ENCODE peak calls at places on chromosomes 1 and 21, in seven cellular contexts. X, D, L, Z, M, O and B are unnamed samples.

GRCh38 chr1:202192770-202193613 is 607 bp upstream of the LGR6 start:
- DNase-seq in O (no peak), X (peak), Z (peak), M (peak), L (peak), D (peak), B (peak)

GRCh38 chr1:151512801-151513625 is 1.8 kb downstream of the CGN start:
- DNase-seq in L (no peak), O (no peak), X (no peak), M (no peak), D (no peak), Z (no peak), B (no peak)

GRCh38 chr1:194117582-194117981 is 931.2 kb upstream of the B3GALT2 start:
- DNase-seq in X (no peak), O (no peak), Z (peak), L (no peak), D (peak), M (no peak), B (no peak)

GRCh38 chr1:85857991-85858390 is 149.8 kb upstream of the ZNHIT6 start:
- DNase-seq in D (no peak), M (peak), X (no peak), Z (no peak), O (no peak), L (no peak), B (no peak)

GRCh38 chr1:53634571-53634979 is 104.4 kb downstream of the GLIS1 start:
- DNase-seq in O (no peak), L (no peak), M (no peak), Z (no peak), D (no peak), X (no peak), B (no peak)

GRCh38 chr1:11285883-11286734 is 13.1 kb downstream of the UBIAD1 start:
- DNase-seq in Z (no peak), D (no peak), X (no peak), M (peak), L (no peak), O (no peak), B (no peak)

GRCh38 chr1:14975119-14975518 is 178.4 kb upstream of the TMEM51 start:
- DNase-seq in Z (no peak), M (no peak), D (no peak), O (no peak), L (no peak), X (no peak), B (no peak)

GRCh38 chr1:6325482-6325881 is 64.6 kb upstream of the GPR153 start:
- DNase-seq in D (no peak), O (no peak), X (no peak), M (no peak), Z (no peak), L (no peak), B (no peak)

GRCh38 chr1:72115290-72115689 is 167.0 kb downstream of the NEGR1 start:
- DNase-seq in M (no peak), D (no peak), Z (no peak), L (no peak), O (no peak), X (no peak), B (no peak)

GRCh38 chr1:86018311-86018923 is 138.2 kb downstream of the COL24A1 start:
- DNase-seq in M (peak), O (no peak), X (no peak), D (peak), Z (peak), L (no peak), B (peak)

GRCh38 chr1:85182700-85183099 is 18.1 kb downstream of the SYDE2 start:
- DNase-seq in O (no peak), L (no peak), D (no peak), M (no peak), X (no peak), Z (no peak), B (no peak)

GRCh38 chr21:40053007-40053406 is 185.8 kb downstream of the PCP4 start:
- DNase-seq in O (peak), Z (no peak), D (no peak), M (no peak), L (no peak), X (no peak), B (no peak)

GRCh38 chr1:93605812-93606512 is 75.7 kb downstream of the BCAR3 start:
- DNase-seq in Z (peak), L (no peak), D (no peak), O (no peak), M (peak), X (no peak), B (peak)

GRCh38 chr1:190169311-190170067 is 308.2 kb downstream of the BRINP3 start:
- DNase-seq in L (no peak), M (no peak), O (no peak), D (no peak), X (no peak), Z (peak), B (peak)

GRCh38 chr1:10965621-10966226 is 46.7 kb upstream of the TARDBP start:
- DNase-seq in X (no peak), Z (peak), M (no peak), L (no peak), O (peak), D (no peak), B (no peak)

GRCh38 chr1:214550339-214551051 is 907 bp downstream of the PTPN14 start:
- DNase-seq in M (peak), X (no peak), O (no peak), Z (peak), D (peak), L (no peak), B (no peak)

GRCh38 chr1:30461640-30462039 is 261.7 kb downstream of the MATN1 start:
- DNase-seq in M (no peak), L (no peak), D (no peak), O (no peak), X (no peak), Z (no peak), B (no peak)

GRCh38 chr1:156839426-156840109 is 19.3 kb downstream of the INSRR start:
- DNase-seq in O (no peak), Z (no peak), X (no peak), M (no peak), D (no peak), L (no peak), B (no peak)

GRCh38 chr1:43241352-43241953 is 28.3 kb upstream of the TMEM125 start:
- DNase-seq in X (no peak), M (no peak), Z (peak), O (no peak), D (no peak), L (no peak), B (peak)